ENCODE peak calls at places on chromosomes 2 and 18, in eight cellular contexts. P, S, Z, V, D, O, M and R are unnamed samples. For H3K4me1, the result is how much of the 10 kb centered on the place peaks cover.

GRCh38 chr2:236848467-236848866 is 237.2 kb upstream of the COPS8 start:
- DNase-seq in P (no peak), S (no peak), Z (peak), V (no peak), D (no peak), O (no peak), M (no peak), R (no peak)

GRCh38 chr2:120732506-120733237 is 3.0 kb upstream of the GLI2 start:
- DNase-seq in P (peak), S (no peak), Z (no peak), V (no peak), D (no peak), O (no peak), M (no peak), R (no peak)

GRCh38 chr2:88179228-88179679 is 9.1 kb downstream of the THNSL2 start:
- DNase-seq in P (no peak), S (no peak), Z (no peak), V (no peak), D (no peak), O (peak), M (no peak), R (no peak)

GRCh38 chr2:227766361-227766883 is 20.7 kb downstream of the SCYGR8 start:
- DNase-seq in P (peak), S (peak), Z (peak), V (peak), D (peak), O (peak), M (peak), R (peak)

GRCh38 chr2:181371782-181372292 is 85.3 kb upstream of the ITGA4 start:
- DNase-seq in P (peak), S (no peak), Z (no peak), V (no peak), D (no peak), O (no peak), M (no peak), R (no peak)

GRCh38 chr2:28902584-28902983 is 8.1 kb downstream of the WDR43 start:
- DNase-seq in P (no peak), S (no peak), Z (no peak), V (no peak), D (no peak), O (no peak), M (no peak), R (no peak)

GRCh38 chr18:50099725-50100414 is 95.1 kb downstream of the MYO5B start:
- DNase-seq in P (no peak), S (no peak), Z (no peak), V (no peak), D (no peak), O (peak), M (no peak), R (no peak)

GRCh38 chr2:57528499-57528898 is 518.1 kb upstream of the VRK2 start:
- DNase-seq in P (no peak), S (no peak), Z (no peak), V (no peak), D (no peak), O (no peak), M (no peak), R (no peak)

GRCh38 chr2:211609127-211609526 is 929.5 kb downstream of the ERBB4 start:
- DNase-seq in P (no peak), S (no peak), Z (peak), V (no peak), D (no peak), O (no peak), M (no peak), R (no peak)

GRCh38 chr2:134634054-134634630 is 84.7 kb downstream of the TMEM163 start:
- DNase-seq in P (no peak), S (no peak), Z (no peak), V (no peak), D (no peak), O (no peak), M (no peak), R (no peak)

GRCh38 chr2:72613931-72614330 is 211.9 kb downstream of the EXOC6B start:
- DNase-seq in P (no peak), S (no peak), Z (no peak), V (no peak), D (no peak), O (no peak), M (no peak), R (no peak)

GRCh38 chr2:110994250-110994961 is 126.3 kb upstream of the BCL2L11 start:
- DNase-seq in P (no peak), S (no peak), Z (no peak), V (no peak), D (no peak), O (peak), M (no peak), R (no peak)

GRCh38 chr2:41940715-41941114 is 107.1 kb upstream of the PKDCC start:
- DNase-seq in P (no peak), S (no peak), Z (no peak), V (peak), D (no peak), O (no peak), M (no peak), R (peak)

DNA sequence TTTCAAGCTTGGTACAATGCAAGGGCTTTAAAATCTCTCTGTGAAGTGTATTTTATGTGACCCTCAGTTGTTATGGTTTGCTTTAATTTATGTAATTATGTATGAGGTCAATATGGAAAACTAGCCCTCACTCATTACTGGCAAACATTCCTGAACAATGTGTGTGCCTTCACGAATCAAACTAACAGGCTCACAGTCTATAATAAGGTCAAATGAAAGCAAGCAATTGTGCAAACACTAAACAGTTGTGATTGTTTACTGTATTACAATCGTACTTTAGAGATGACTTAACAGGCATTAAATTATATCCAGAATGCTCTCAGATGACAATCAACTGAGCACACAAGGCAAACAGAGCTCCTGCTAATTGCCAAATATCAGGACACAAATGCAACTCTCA is 29.6 kb downstream of the COL5A2 start:
- DNase-seq in P (no peak), S (no peak), Z (no peak), V (no peak), D (no peak), O (no peak), M (no peak), R (no peak)
- H3K4me1 ChIP-seq in P (under half), S (under half), Z (under half), V (under half), D (under half), O (under half), M (under half), R (under half)

GRCh38 chr2:128365217-128365905 is 46.7 kb upstream of the HS6ST1 start:
- DNase-seq in P (peak), S (no peak), Z (no peak), V (no peak), D (no peak), O (no peak), M (no peak), R (no peak)
- H3K4me1 ChIP-seq in P (half or more), S (under half), Z (under half), V (under half), D (under half), O (under half), M (under half), R (under half)

GRCh38 chr2:179538406-179538805 is 273.8 kb upstream of the SESTD1 start:
- DNase-seq in P (no peak), S (no peak), Z (no peak), V (no peak), D (no peak), O (no peak), M (no peak), R (no peak)
- H3K4me1 ChIP-seq in P (under half), S (under half), Z (under half), V (under half), D (under half), O (under half), M (under half), R (under half)

DNA sequence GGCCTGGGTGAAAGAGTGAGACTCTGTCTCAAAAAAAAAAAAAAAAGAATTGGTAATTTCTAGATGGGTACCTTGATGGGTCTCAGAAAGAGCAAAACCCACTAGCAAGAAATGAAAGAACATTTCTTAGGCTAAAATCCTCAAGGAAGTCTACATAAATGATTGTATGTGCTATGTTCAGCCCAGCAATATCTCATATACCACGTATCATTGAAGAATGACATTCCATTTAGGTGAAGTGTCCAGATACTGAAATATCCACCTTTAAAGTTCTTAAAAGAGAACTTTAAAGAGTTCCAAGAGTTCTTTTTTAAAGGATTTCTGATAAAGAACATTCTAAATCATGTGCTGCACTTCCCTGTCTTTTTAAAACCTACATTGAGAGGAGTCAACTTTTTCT is 19.2 kb downstream of the NRP2 start:
- DNase-seq in P (no peak), S (no peak), Z (no peak), V (no peak), D (no peak), O (no peak), M (no peak), R (no peak)
- H3K4me1 ChIP-seq in P (half or more), S (under half), Z (under half), V (under half), D (under half), O (under half), M (under half), R (under half)

DNA sequence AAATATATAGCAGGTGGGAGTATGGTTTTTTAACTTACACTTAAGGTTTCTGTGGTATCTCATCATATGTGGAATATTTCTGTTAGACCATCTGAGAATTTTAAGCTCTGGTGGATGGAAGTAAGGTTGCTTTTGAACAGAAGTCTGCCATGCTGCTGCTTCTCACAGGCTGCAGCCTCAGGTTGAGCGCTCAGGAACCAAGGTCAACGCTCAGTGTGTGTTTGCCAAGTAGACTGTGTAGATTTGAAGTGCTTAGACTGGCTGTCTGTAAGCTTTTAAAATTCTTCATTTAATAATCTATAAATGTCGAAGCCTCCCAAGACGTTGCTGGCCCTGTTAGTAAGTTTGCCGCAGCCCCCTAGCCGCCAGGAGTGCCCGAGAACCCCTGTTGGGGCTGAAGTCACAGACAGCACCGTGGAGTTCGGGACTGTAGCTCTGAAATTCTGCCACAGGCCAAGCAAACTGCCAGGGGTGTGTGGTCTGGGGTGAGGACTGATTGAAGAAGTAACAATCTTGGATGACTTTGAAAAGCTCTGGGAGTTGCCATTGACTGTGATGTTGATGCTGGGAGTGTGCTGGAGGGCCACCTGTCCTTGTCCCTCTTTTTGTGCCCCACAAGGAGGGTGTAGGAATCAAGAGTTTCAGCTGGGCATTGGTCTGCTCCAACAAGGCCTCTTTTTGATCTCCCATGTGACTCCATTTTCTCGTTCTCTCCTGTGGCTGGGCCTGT is 26.9 kb downstream of the INPP4A start:
- DNase-seq in P (no peak), S (no peak), Z (no peak), V (no peak), D (no peak), O (no peak), M (no peak), R (no peak)
- H3K4me1 ChIP-seq in P (under half), S (under half), Z (under half), V (under half), D (under half), O (under half), M (under half), R (under half)